ENCODE peak calls at places on chromosome X, in seven cellular contexts. F is NCI-H510A treated with DMSO at 0.1 percent for 48 hours; B is BE2C; X is lung microvascular endothelial cell; S is GM23338; L is T-helper 9 cell; M is stimulated activated CD8-positive, alpha-beta memory T cell treated with anti-CD3 and anti-CD28 coated beads, Interleukin-12 subunit alpha, Interleukin-12 subunit beta, amount 100 ng/mL, for 4 hours. C is an unnamed sample.

GRCh38 chrX:112695494-112695893 is 15.8 kb upstream of the LHFPL1 start:
- DNase-seq in F (no peak), B (no peak), X (no peak), S (no peak), L (no peak), M (no peak), C (no peak)

GRCh38 chrX:92247076-92247475 is 467.9 kb downstream of the PCDH11X start:
- DNase-seq in F (no peak), B (no peak), X (no peak), S (no peak), L (no peak), M (no peak), C (no peak)

GRCh38 chrX:7771788-7772438 is 71.1 kb upstream of the VCX start:
- DNase-seq in F (peak; percentile 36), B (no peak), X (no peak), S (no peak), L (no peak), M (no peak), C (no peak)

GRCh38 chrX:45309096-45309495 is 108.4 kb upstream of the DIPK2B start:
- DNase-seq in F (no peak), B (no peak), X (peak; percentile 7), S (no peak), L (no peak), M (no peak), C (no peak)

GRCh38 chrX:71198066-71198465 is 25.0 kb upstream of the GJB1 start:
- DNase-seq in F (no peak), B (no peak), X (no peak), S (no peak), L (no peak), M (no peak), C (no peak)

GRCh38 chrX:1031521-1032430 is 180.7 kb downstream of the CRLF2 start:
- DNase-seq in F (no peak), B (no peak), X (no peak), S (no peak), L (no peak), M (no peak), C (no peak)

GRCh38 chrX:101385795-101386541 is at the start of gene BTK:
- DNase-seq in F (no peak), B (no peak), X (no peak), S (no peak), L (no peak), M (no peak), C (no peak)

GRCh38 chrX:154032653-154033052 is 13.0 kb upstream of the IRAK1 start:
- DNase-seq in F (no peak), B (no peak), X (no peak), S (peak; percentile 45), L (no peak), M (no peak), C (no peak)

GRCh38 chrX:22124098-22124497 is 92.0 kb downstream of the PHEX start:
- DNase-seq in F (no peak), B (no peak), X (no peak), S (no peak), L (no peak), M (no peak), C (no peak)

GRCh38 chrX:22192419-22193086 is 80.2 kb upstream of the CBLL2 start:
- DNase-seq in F (peak; percentile 39), B (peak; percentile 63), X (peak; percentile 70), S (peak; percentile 73), L (peak; percentile 34), M (no peak), C (peak; percentile 21)

GRCh38 chrX:113157496-113157895 is 316.9 kb upstream of the AMOT start:
- DNase-seq in F (no peak), B (peak; percentile 21), X (no peak), S (peak; percentile 22), L (no peak), M (no peak), C (no peak)

GRCh38 chrX:34764842-34765241 is 107.8 kb upstream of the TMEM47 start:
- DNase-seq in F (peak; percentile 49), B (no peak), X (no peak), S (peak; percentile 73), L (no peak), M (no peak), C (no peak)

GRCh38 chrX:149527705-149528104 is 13.1 kb upstream of the EOLA1 start:
- DNase-seq in F (peak; percentile 25), B (no peak), X (peak; percentile 44), S (peak; percentile 45), L (no peak), M (no peak), C (no peak)

GRCh38 chrX:54721424-54721823 is 76.6 kb downstream of the ITIH6 start:
- DNase-seq in F (no peak), B (no peak), X (peak; percentile 2), S (no peak), L (no peak), M (no peak), C (no peak)

GRCh38 chrX:112967341-112967740 is 126.7 kb upstream of the AMOT start:
- DNase-seq in F (no peak), B (no peak), X (no peak), S (no peak), L (no peak), M (no peak), C (no peak)

GRCh38 chrX:1661922-1662221 is 47.0 kb downstream of the ASMT start:
- DNase-seq in F (no peak), B (no peak), X (no peak), S (no peak), L (no peak), M (no peak), C (no peak)

GRCh38 chrX:70171636-70172035 is 5.6 kb upstream of the DGAT2L6 start:
- DNase-seq in F (no peak), B (no peak), X (peak; percentile 17), S (peak; percentile 7), L (no peak), M (no peak), C (no peak)

GRCh38 chrX:45748443-45748842 is 547.8 kb upstream of the DIPK2B start:
- DNase-seq in F (no peak), B (no peak), X (peak; percentile 0), S (no peak), L (no peak), M (no peak), C (no peak)

C was measured in COR-L47.